ENCODE peak calls at places on chromosome 18, in four cellular contexts. T is activated effector memory CD4-positive, alpha-beta T cell treated with anti-CD3 and anti-CD28 coated beads, Interleukin-2, amount 50 U/mL, for 16 hours; I is RKO; V is dorsolateral prefrontal cortex. F is an unnamed sample.

GRCh38 chr18:11937874-11938478 is 29.9 kb upstream of the MPPE1 start:
- DNase-seq in T (peak; percentile 89), I (peak; percentile 65), V (peak; percentile 69), F (peak; percentile 72)

GRCh38 chr18:31579375-31579774 is 12.3 kb upstream of the TTR start:
- DNase-seq in T (no peak), I (no peak), V (no peak), F (no peak)

GRCh38 chr18:73939391-73939790 is 208.2 kb downstream of the FBXO15 start:
- DNase-seq in T (no peak), I (no peak), V (no peak), F (no peak)

GRCh38 chr18:7459851-7460774 is 107.0 kb upstream of the PTPRM start:
- DNase-seq in T (no peak), I (no peak), V (peak; percentile 49), F (peak; percentile 24)

GRCh38 chr18:13165636-13166423 is 52.7 kb upstream of the LDLRAD4 start:
- DNase-seq in T (no peak), I (no peak), V (no peak), F (no peak)

GRCh38 chr18:65380986-65381385 is 369.8 kb upstream of the CDH7 start:
- DNase-seq in T (no peak), I (no peak), V (peak; percentile 35), F (no peak)

GRCh38 chr18:11147371-11147860 is 2.0 kb downstream of the PIEZO2 start:
- DNase-seq in T (no peak), I (no peak), V (no peak), F (no peak)

GRCh38 chr18:44840053-44840826 is 159.6 kb downstream of the SETBP1 start:
- DNase-seq in T (no peak), I (no peak), V (no peak), F (no peak)

GRCh38 chr18:54280206-54280550 is 10.9 kb downstream of the POLI start:
- DNase-seq in T (no peak), I (no peak), V (no peak), F (peak; percentile 56)

GRCh38 chr18:3262234-3263171 is 570 bp downstream of the MYL12B start:
- DNase-seq in T (peak; percentile 76), I (peak; percentile 86), V (no peak), F (no peak)

GRCh38 chr18:23416283-23416682 is 36.8 kb upstream of the RIOK3 start:
- DNase-seq in T (no peak), I (no peak), V (no peak), F (no peak)

GRCh38 chr18:48948112-48949050 is 2.4 kb downstream of the SMAD7 start:
- DNase-seq in T (peak; percentile 80), I (no peak), V (no peak), F (no peak)

GRCh38 chr18:48607049-48607984 is 68.5 kb downstream of the CTIF start:
- DNase-seq in T (no peak), I (no peak), V (no peak), F (no peak)

GRCh38 chr18:78754311-78755043 is 225.1 kb upstream of the SALL3 start:
- DNase-seq in T (peak; percentile 54), I (no peak), V (no peak), F (no peak)

GRCh38 chr18:50374170-50374752 is 585 bp upstream of the SKA1 start:
- DNase-seq in T (no peak), I (no peak), V (no peak), F (peak; percentile 3)

GRCh38 chr18:2312440-2312839 is 258.9 kb downstream of the METTL4 start:
- DNase-seq in T (no peak), I (no peak), V (no peak), F (no peak)

GRCh38 chr18:40313030-40313642 is 1641.9 kb upstream of the PIK3C3 start:
- DNase-seq in T (no peak), I (peak; percentile 5), V (no peak), F (no peak)

GRCh38 chr18:75433098-75433497 is 5.6 kb upstream of the SMIM21 start:
- DNase-seq in T (no peak), I (no peak), V (no peak), F (no peak)

GRCh38 chr18:48200631-48201336 is 208.4 kb downstream of the ZBTB7C start:
- DNase-seq in T (no peak), I (no peak), V (no peak), F (no peak)

GRCh38 chr18:70490008-70490933 is 201.4 kb downstream of the SOCS6 start:
- DNase-seq in T (peak; percentile 65), I (peak; percentile 73), V (no peak), F (peak; percentile 63)

GRCh38 chr18:8117008-8117376 is 492.2 kb upstream of the RAB12 start:
- DNase-seq in T (no peak), I (no peak), V (no peak), F (no peak)

GRCh38 chr18:80258640-80259039 is 11.3 kb upstream of the PARD6G start:
- DNase-seq in T (no peak), I (no peak), V (no peak), F (no peak)

F was measured in SK-MEL-5.